ENCODE peak calls at places on chromosomes 6 and 20, in ten cellular contexts. Q, C, S, K, H, J, F, L, N and Y are unnamed samples.
A peak's percentile ranks its signal among the peaks of the same experiment; 100 is the strongest.

GRCh38 chr6:112539355-112539754 is 192.2 kb downstream of the RFPL4B start:
- DNase-seq in C (no peak), F (no peak), H (no peak), N (peak; percentile 43), K (no peak), L (no peak), J (no peak), Q (no peak), S (no peak), Y (no peak)

GRCh38 chr20:57559286-57559627 is 1.7 kb upstream of the PCK1 start:
- DNase-seq in L (no peak), K (no peak), H (no peak), J (no peak), F (no peak), S (no peak), N (no peak), Q (no peak), C (no peak), Y (no peak)

GRCh38 chr6:127102299-127102698 is 16.2 kb upstream of the RSPO3 start:
- DNase-seq in J (peak; percentile 80), C (no peak), K (no peak), H (no peak), F (no peak), L (peak; percentile 94), N (peak; percentile 98), S (peak; percentile 77), Q (peak; percentile 22), Y (no peak)

GRCh38 chr20:8865636-8866035 is 203.3 kb upstream of the PLCB4 start:
- DNase-seq in F (no peak), K (no peak), Q (no peak), H (no peak), L (no peak), S (no peak), N (no peak), C (no peak), J (no peak), Y (no peak)

GRCh38 chr6:142218441-142218840 is 71.4 kb downstream of the VTA1 start:
- DNase-seq in C (no peak), K (no peak), S (no peak), L (peak; percentile 9), J (no peak), H (no peak), N (no peak), F (no peak), Q (no peak), Y (no peak)

GRCh38 chr6:35302604-35303218 is 5.1 kb downstream of the DEF6 start:
- DNase-seq in K (no peak), F (peak; percentile 84), H (no peak), C (peak; percentile 81), Q (peak; percentile 40), N (no peak), J (peak; percentile 63), L (peak; percentile 9), S (peak; percentile 29), Y (peak; percentile 46)

GRCh38 chr6:131015630-131016263 is 47.3 kb downstream of the EPB41L2 start:
- DNase-seq in F (no peak), L (peak; percentile 59), S (peak; percentile 78), N (peak; percentile 79), K (no peak), Q (no peak), H (no peak), C (no peak), J (no peak), Y (no peak)

GRCh38 chr20:60410865-60411264 is 452.6 kb downstream of the CDH26 start:
- DNase-seq in L (no peak), S (no peak), J (no peak), K (no peak), N (no peak), F (no peak), C (no peak), H (no peak), Q (no peak), Y (no peak)

GRCh38 chr20:3727333-3728035 is 5.0 kb upstream of the HSPA12B start:
- DNase-seq in F (no peak), J (peak; percentile 26), S (peak; percentile 65), L (peak; percentile 15), N (peak; percentile 66), Q (peak; percentile 66), C (no peak), H (no peak), K (no peak), Y (no peak)

GRCh38 chr6:34922177-34922663 is 33.2 kb downstream of the ANKS1A start:
- DNase-seq in Q (no peak), S (peak; percentile 64), L (peak; percentile 81), C (peak; percentile 11), N (peak; percentile 62), F (peak; percentile 20), K (no peak), H (no peak), J (peak; percentile 68), Y (no peak)

GRCh38 chr20:45934587-45935415 is at the start of gene PCIF1:
- DNase-seq in J (peak; percentile 97), K (peak; percentile 98), Q (peak; percentile 97), C (peak; percentile 98), F (peak; percentile 99), L (peak; percentile 98), N (peak; percentile 94), H (peak; percentile 99), S (peak; percentile 99), Y (peak; percentile 99)
- TF ChIP-seq CTCF in J (no peak), K (no peak), Q (no peak), C (no peak), F (peak; percentile 25), L (no peak), N (no peak), H (no peak), S (no peak), Y (no peak)

DNA sequence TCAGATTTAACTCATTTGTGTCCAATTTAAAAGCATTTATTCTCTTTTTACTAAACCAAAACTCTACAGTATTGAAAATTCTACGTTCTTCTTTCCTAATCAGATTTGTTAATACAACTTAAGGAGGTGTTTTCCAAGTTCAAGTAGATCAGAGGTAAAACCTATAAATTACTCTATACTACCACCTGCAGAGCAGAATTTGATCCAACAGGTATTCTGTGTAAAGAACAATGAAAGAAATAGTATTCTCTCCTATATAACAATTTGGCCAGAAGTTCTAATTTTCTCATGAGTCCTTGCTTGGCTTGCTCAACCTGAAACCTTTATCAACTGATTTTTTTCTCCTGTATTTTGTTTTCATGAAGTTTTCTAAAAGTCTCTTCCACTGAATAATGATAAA is 28.5 kb upstream of the DST start:
- DNase-seq in K (no peak), L (no peak), C (no peak), S (no peak), Q (no peak), H (no peak), F (no peak), N (no peak), J (peak; percentile 55), Y (no peak)
- TF ChIP-seq CTCF in K (no peak), L (no peak), C (peak; percentile 33), S (no peak), Q (no peak), H (no peak), F (no peak), N (no peak), J (peak; percentile 23), Y (no peak)

GRCh38 chr6:158384671-158385110 is 72.4 kb downstream of the TULP4 start:
- DNase-seq in L (peak; percentile 18), N (no peak), K (no peak), S (no peak), C (no peak), F (no peak), H (no peak), Q (no peak), J (no peak), Y (no peak)

GRCh38 chr6:158387578-158387977 is 75.3 kb downstream of the TULP4 start:
- DNase-seq in F (no peak), J (no peak), C (no peak), S (no peak), N (no peak), L (no peak), H (no peak), K (no peak), Q (no peak), Y (no peak)

GRCh38 chr6:158388727-158389126 is 76.5 kb downstream of the TULP4 start:
- DNase-seq in L (no peak), S (no peak), K (no peak), F (no peak), N (no peak), C (no peak), Q (no peak), J (no peak), H (no peak), Y (no peak)

GRCh38 chr6:158389188-158389919 is 77.1 kb downstream of the TULP4 start:
- DNase-seq in L (no peak), K (no peak), H (no peak), F (no peak), S (no peak), Q (no peak), J (peak; percentile 26), N (no peak), C (no peak), Y (no peak)

DNA sequence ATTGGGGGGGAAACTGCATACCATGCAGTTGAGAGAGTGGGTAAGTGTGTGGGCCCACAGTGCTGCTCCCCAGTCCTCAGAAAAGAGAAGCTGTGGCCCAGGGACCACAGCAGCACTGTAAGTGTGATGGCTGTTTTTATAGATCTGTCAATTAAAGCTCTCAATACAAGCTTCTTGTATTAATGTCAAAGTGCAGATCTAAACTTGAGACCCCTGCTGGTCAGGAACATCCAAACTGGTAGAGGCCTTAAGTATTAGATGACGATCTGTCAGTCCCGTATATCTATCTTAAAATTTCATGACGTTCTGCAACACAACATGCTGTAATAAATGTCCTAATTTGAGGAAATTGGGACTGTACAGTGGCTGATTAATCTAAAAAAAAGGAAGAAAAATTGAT is 74.8 kb downstream of the TULP4 start:
- DNase-seq in K (no peak), S (no peak), H (no peak), N (no peak), L (no peak), C (peak; percentile 56), J (no peak), F (peak; percentile 14), Q (no peak), Y (no peak)
- TF ChIP-seq CTCF in K (peak; percentile 27), S (no peak), H (no peak), N (no peak), L (peak; percentile 2), C (peak; percentile 76), J (no peak), F (peak; percentile 27), Q (no peak), Y (no peak)

DNA sequence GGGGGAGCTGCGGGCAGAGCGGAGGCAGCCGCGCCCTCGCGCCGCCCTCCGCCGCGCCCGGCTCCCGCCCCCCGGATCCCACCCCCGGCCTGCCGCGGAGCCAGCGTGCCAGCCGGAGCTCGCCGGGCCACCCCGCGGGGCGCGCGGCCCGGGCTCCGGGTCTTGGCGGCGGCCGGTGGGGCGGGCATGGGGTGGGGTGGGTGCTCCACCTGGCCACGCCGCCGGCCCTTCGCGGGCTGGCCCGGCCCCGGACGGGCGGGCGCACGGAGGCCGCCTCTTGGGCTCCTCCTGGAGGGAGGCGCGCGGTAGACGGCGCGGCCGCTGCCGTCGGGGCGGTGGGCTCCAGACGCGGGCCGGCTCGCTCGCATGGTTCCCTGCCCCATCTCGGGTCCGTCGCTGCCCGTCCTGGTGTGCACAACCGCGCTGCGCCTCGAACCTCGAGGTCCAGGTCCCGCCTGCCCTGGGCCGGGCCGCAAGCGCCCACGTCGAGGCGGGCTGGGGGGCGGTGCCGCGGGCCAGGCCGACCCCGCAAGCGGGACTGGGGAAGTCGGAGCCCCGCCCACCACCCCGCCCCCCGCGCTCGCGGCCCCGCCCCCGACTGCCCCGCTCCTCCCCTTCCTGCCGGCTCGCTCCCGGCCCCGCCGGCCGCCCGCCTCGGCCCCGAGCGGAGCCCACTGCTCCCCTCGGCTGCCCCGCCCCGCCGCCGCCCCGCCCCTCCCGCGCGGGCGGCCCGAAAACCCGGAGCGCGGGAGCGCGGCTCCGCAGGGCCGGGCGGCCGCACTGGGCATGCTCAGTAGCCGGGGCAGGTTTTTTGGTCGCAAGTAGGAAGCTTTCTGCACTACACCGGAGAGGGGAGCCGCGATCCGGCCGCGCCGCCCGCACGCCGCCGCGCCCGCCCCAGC is at the start of gene CDYL:
- DNase-seq in S (peak; percentile 94), K (peak; percentile 79), N (peak; percentile 88), H (peak; percentile 96), L (peak; percentile 85), J (peak; percentile 84), Q (peak; percentile 77), F (peak; percentile 93), C (peak; percentile 92), Y (peak; percentile 93)
- TF ChIP-seq CTCF in S (no peak), K (peak; percentile 53), N (no peak), H (peak; percentile 11), L (peak; percentile 18), J (peak; percentile 27), Q (peak; percentile 32), F (no peak), C (no peak), Y (no peak)